ENCODE peak calls at places on chromosomes 11 and 22, in six cellular contexts. One of them, this sample, is unnamed.

GRCh38 chr11:68039526-68040086 is 781 bp downstream of the TCIRG1 start:
- DNase-seq in activated T-cell treated with anti-CD3 and anti-CD28 coated beads for 1 hour: no peak
- DNase-seq in GF-D8: no peak
- DNase-seq in stimulated activated CD4-positive, alpha-beta T cell treated with anti-CD3 and anti-CD28 coated beads, Interleukin-4, amount 100 ng/mL, for 24 hours: no peak
- DNase-seq in ovary: no peak
- DNase-seq in A549: no peak
- DNase-seq in this sample: no peak

GRCh38 chr22:22655452-22656108 is 11.2 kb downstream of the GGTLC2 start:
- DNase-seq in stimulated activated CD4-positive, alpha-beta T cell treated with anti-CD3 and anti-CD28 coated beads, Interleukin-4, amount 100 ng/mL, for 24 hours: no peak
- DNase-seq in GF-D8: no peak
- DNase-seq in ovary: no peak
- DNase-seq in activated T-cell treated with anti-CD3 and anti-CD28 coated beads for 1 hour: no peak
- DNase-seq in A549: no peak
- DNase-seq in this sample: no peak

GRCh38 chr11:84901986-84902385 is 725.2 kb downstream of the DLG2 start:
- DNase-seq in stimulated activated CD4-positive, alpha-beta T cell treated with anti-CD3 and anti-CD28 coated beads, Interleukin-4, amount 100 ng/mL, for 24 hours: no peak
- DNase-seq in ovary: no peak
- DNase-seq in GF-D8: no peak
- DNase-seq in A549: no peak
- DNase-seq in activated T-cell treated with anti-CD3 and anti-CD28 coated beads for 1 hour: no peak
- DNase-seq in this sample: no peak

GRCh38 chr22:31217890-31218287 is 5.8 kb downstream of the LIMK2 start:
- DNase-seq in stimulated activated CD4-positive, alpha-beta T cell treated with anti-CD3 and anti-CD28 coated beads, Interleukin-4, amount 100 ng/mL, for 24 hours: no peak
- DNase-seq in activated T-cell treated with anti-CD3 and anti-CD28 coated beads for 1 hour: no peak
- DNase-seq in GF-D8: no peak
- DNase-seq in A549: no peak
- DNase-seq in ovary: no peak
- DNase-seq in this sample: no peak

GRCh38 chr11:118430956-118431355 is 5.3 kb upstream of the KMT2A start:
- DNase-seq in ovary: no peak
- DNase-seq in GF-D8: no peak
- DNase-seq in A549: no peak
- DNase-seq in activated T-cell treated with anti-CD3 and anti-CD28 coated beads for 1 hour: no peak
- DNase-seq in stimulated activated CD4-positive, alpha-beta T cell treated with anti-CD3 and anti-CD28 coated beads, Interleukin-4, amount 100 ng/mL, for 24 hours: no peak
- DNase-seq in this sample: no peak

GRCh38 chr11:76694664-76695063 is 24.1 kb upstream of the LRRC32 start:
- DNase-seq in A549: peak; percentile 31
- DNase-seq in GF-D8: no peak
- DNase-seq in activated T-cell treated with anti-CD3 and anti-CD28 coated beads for 1 hour: no peak
- DNase-seq in ovary: no peak
- DNase-seq in stimulated activated CD4-positive, alpha-beta T cell treated with anti-CD3 and anti-CD28 coated beads, Interleukin-4, amount 100 ng/mL, for 24 hours: no peak
- DNase-seq in this sample: no peak

GRCh38 chr11:74953448-74953847 is 4.4 kb downstream of the SPCS2 start:
- DNase-seq in stimulated activated CD4-positive, alpha-beta T cell treated with anti-CD3 and anti-CD28 coated beads, Interleukin-4, amount 100 ng/mL, for 24 hours: no peak
- DNase-seq in GF-D8: no peak
- DNase-seq in ovary: no peak
- DNase-seq in A549: no peak
- DNase-seq in activated T-cell treated with anti-CD3 and anti-CD28 coated beads for 1 hour: no peak
- DNase-seq in this sample: no peak

GRCh38 chr11:61445535-61445934 is 15.6 kb downstream of the SDHAF2 start:
- DNase-seq in stimulated activated CD4-positive, alpha-beta T cell treated with anti-CD3 and anti-CD28 coated beads, Interleukin-4, amount 100 ng/mL, for 24 hours: no peak
- DNase-seq in ovary: no peak
- DNase-seq in activated T-cell treated with anti-CD3 and anti-CD28 coated beads for 1 hour: no peak
- DNase-seq in A549: no peak
- DNase-seq in GF-D8: no peak
- DNase-seq in this sample: no peak

GRCh38 chr11:111413849-111414248 is 34.8 kb upstream of the POU2AF1 start:
- DNase-seq in stimulated activated CD4-positive, alpha-beta T cell treated with anti-CD3 and anti-CD28 coated beads, Interleukin-4, amount 100 ng/mL, for 24 hours: peak; percentile 66
- DNase-seq in A549: no peak
- DNase-seq in ovary: no peak
- DNase-seq in activated T-cell treated with anti-CD3 and anti-CD28 coated beads for 1 hour: no peak
- DNase-seq in GF-D8: no peak
- DNase-seq in this sample: no peak

GRCh38 chr11:119809346-119809745 is 80.3 kb upstream of the NECTIN1 start:
- DNase-seq in activated T-cell treated with anti-CD3 and anti-CD28 coated beads for 1 hour: no peak
- DNase-seq in ovary: no peak
- DNase-seq in A549: no peak
- DNase-seq in GF-D8: no peak
- DNase-seq in stimulated activated CD4-positive, alpha-beta T cell treated with anti-CD3 and anti-CD28 coated beads, Interleukin-4, amount 100 ng/mL, for 24 hours: no peak
- DNase-seq in this sample: no peak

GRCh38 chr11:75565221-75565814 is 3.3 kb downstream of the SERPINH1 start:
- DNase-seq in GF-D8: no peak
- DNase-seq in A549: peak; percentile 38
- DNase-seq in stimulated activated CD4-positive, alpha-beta T cell treated with anti-CD3 and anti-CD28 coated beads, Interleukin-4, amount 100 ng/mL, for 24 hours: no peak
- DNase-seq in ovary: peak; percentile 56
- DNase-seq in activated T-cell treated with anti-CD3 and anti-CD28 coated beads for 1 hour: no peak
- DNase-seq in this sample: peak; percentile 74

GRCh38 chr11:74397531-74398243 is 546 bp downstream of the PGM2L1 start:
- DNase-seq in ovary: no peak
- DNase-seq in stimulated activated CD4-positive, alpha-beta T cell treated with anti-CD3 and anti-CD28 coated beads, Interleukin-4, amount 100 ng/mL, for 24 hours: peak; percentile 37
- DNase-seq in activated T-cell treated with anti-CD3 and anti-CD28 coated beads for 1 hour: peak; percentile 16
- DNase-seq in A549: peak; percentile 72
- DNase-seq in GF-D8: peak; percentile 29
- DNase-seq in this sample: no peak

GRCh38 chr11:111938687-111939160 is 1.6 kb downstream of the DIXDC1 start:
- DNase-seq in GF-D8: peak; percentile 78
- DNase-seq in activated T-cell treated with anti-CD3 and anti-CD28 coated beads for 1 hour: no peak
- DNase-seq in ovary: no peak
- DNase-seq in A549: no peak
- DNase-seq in stimulated activated CD4-positive, alpha-beta T cell treated with anti-CD3 and anti-CD28 coated beads, Interleukin-4, amount 100 ng/mL, for 24 hours: peak; percentile 61
- DNase-seq in this sample: no peak

GRCh38 chr11:119478711-119479285 is 55.8 kb upstream of the THY1 start:
- DNase-seq in ovary: no peak
- DNase-seq in GF-D8: no peak
- DNase-seq in stimulated activated CD4-positive, alpha-beta T cell treated with anti-CD3 and anti-CD28 coated beads, Interleukin-4, amount 100 ng/mL, for 24 hours: no peak
- DNase-seq in activated T-cell treated with anti-CD3 and anti-CD28 coated beads for 1 hour: no peak
- DNase-seq in A549: no peak
- DNase-seq in this sample: no peak

GRCh38 chr22:46593211-46593676 is 26.9 kb upstream of the GRAMD4 start:
- DNase-seq in activated T-cell treated with anti-CD3 and anti-CD28 coated beads for 1 hour: no peak
- DNase-seq in GF-D8: peak; percentile 83
- DNase-seq in A549: no peak
- DNase-seq in stimulated activated CD4-positive, alpha-beta T cell treated with anti-CD3 and anti-CD28 coated beads, Interleukin-4, amount 100 ng/mL, for 24 hours: no peak
- DNase-seq in ovary: no peak
- DNase-seq in this sample: no peak

This sample was measured in uterus.